ENCODE peak calls at places on chromosomes 4 and X, in five cellular contexts. A is B cell; Z is activated CD8-positive, alpha-beta memory T cell treated with anti-CD3 and anti-CD28 coated beads for 1 hour; L is globus pallidus; D is caudate nucleus. K is an unnamed sample.

GRCh38 chr4:67853336-67853735 is 30.5 kb downstream of the TMPRSS11D start:
- DNase-seq in A (no peak), Z (no peak), L (no peak), D (no peak), K (no peak)

GRCh38 chr4:13521047-13521446 is 23.3 kb downstream of the NKX3-2 start:
- DNase-seq in A (no peak), Z (no peak), L (no peak), D (no peak), K (no peak)

GRCh38 chr4:168666531-168666930 is 169.7 kb downstream of the PALLD start:
- DNase-seq in A (no peak), Z (no peak), L (no peak), D (no peak), K (no peak)

GRCh38 chr4:38663021-38663800 is 788 bp upstream of the KLF3 start:
- DNase-seq in A (no peak), Z (no peak), L (no peak), D (peak), K (no peak)

GRCh38 chrX:1657367-1658082 is 42.7 kb downstream of the ASMT start:
- DNase-seq in A (peak), Z (no peak), L (no peak), D (no peak), K (no peak)

GRCh38 chr4:48290146-48290772 is 20.6 kb upstream of the TEC start:
- DNase-seq in A (peak), Z (no peak), L (no peak), D (no peak), K (no peak)

GRCh38 chr4:173367946-173368345 is 2.8 kb upstream of the SAP30 start:
- DNase-seq in A (no peak), Z (no peak), L (no peak), D (no peak), K (no peak)

GRCh38 chr4:159516556-159516955 is 413.7 kb downstream of the RAPGEF2 start:
- DNase-seq in A (no peak), Z (no peak), L (no peak), D (no peak), K (no peak)

GRCh38 chrX:23902419-23902818 is 5.3 kb downstream of the APOO start:
- DNase-seq in A (peak), Z (no peak), L (peak), D (no peak), K (no peak)

GRCh38 chrX:13898084-13898483 is 81.2 kb upstream of the GPM6B start:
- DNase-seq in A (peak), Z (no peak), L (peak), D (peak), K (no peak)

GRCh38 chr4:103303011-103303410 is 104.9 kb upstream of the CENPE start:
- DNase-seq in A (no peak), Z (no peak), L (no peak), D (no peak), K (no peak)

K was measured in cerebellar nuclear complex.